ENCODE peak calls at places on chromosomes 1 and 21, in four cellular contexts. X, I, D and S are unnamed samples.

GRCh38 chr1:20899154-20899972 is 112.3 kb upstream of the HP1BP3 start:
- DNase-seq in X (no peak), I (no peak), D (no peak), S (no peak)

GRCh38 chr1:154749078-154749760 is 120.9 kb downstream of the KCNN3 start:
- DNase-seq in X (no peak), I (no peak), D (no peak), S (no peak)

GRCh38 chr1:164748253-164748899 is 189.4 kb downstream of the PBX1 start:
- DNase-seq in X (no peak), I (no peak), D (no peak), S (no peak)

GRCh38 chr1:226571901-226572300 is 23.3 kb downstream of the STUM start:
- DNase-seq in X (no peak), I (no peak), D (no peak), S (no peak)

GRCh38 chr1:209190591-209191241 is 392.8 kb upstream of the CAMK1G start:
- DNase-seq in X (no peak), I (peak), D (peak), S (peak)

GRCh38 chr1:94741510-94741909 is 78.6 kb upstream of the SLC44A3 start:
- DNase-seq in X (no peak), I (no peak), D (no peak), S (no peak)

GRCh38 chr1:206883160-206883559 is 14.1 kb upstream of the IL24 start:
- DNase-seq in X (no peak), I (no peak), D (no peak), S (no peak)

GRCh38 chr1:179230251-179230650 is 774 bp upstream of the ABL2 start:
- DNase-seq in X (no peak), I (no peak), D (no peak), S (no peak)

GRCh38 chr21:38376693-38377092 is 119.9 kb downstream of the KCNJ15 start:
- DNase-seq in X (no peak), I (no peak), D (no peak), S (no peak)

GRCh38 chr21:39083377-39084008 is 99.8 kb downstream of the PSMG1 start:
- DNase-seq in X (no peak), I (no peak), D (no peak), S (no peak)

GRCh38 chr1:168631671-168632400 is 55.4 kb downstream of the XCL1 start:
- DNase-seq in X (no peak), I (no peak), D (no peak), S (no peak)

GRCh38 chr21:44083631-44084291 is 23.4 kb upstream of the PWP2 start:
- DNase-seq in X (peak), I (no peak), D (peak), S (no peak)

GRCh38 chr1:212973899-212974298 is 23.6 kb downstream of the VASH2 start:
- DNase-seq in X (no peak), I (no peak), D (no peak), S (no peak)

GRCh38 chr1:31985430-31985829 is 28.2 kb upstream of the KHDRBS1 start:
- DNase-seq in X (no peak), I (no peak), D (no peak), S (no peak)

GRCh38 chr1:181150842-181151241 is 62.3 kb downstream of the IER5 start:
- DNase-seq in X (no peak), I (no peak), D (no peak), S (no peak)

GRCh38 chr1:1034438-1034759 is 14.5 kb downstream of the AGRN start:
- DNase-seq in X (no peak), I (no peak), D (no peak), S (no peak)

GRCh38 chr1:3939242-3940080 is 39.4 kb upstream of the C1orf174 start:
- DNase-seq in X (no peak), I (no peak), D (peak), S (no peak)

GRCh38 chr1:95126366-95126765 is 9.2 kb downstream of the TLCD4 start:
- DNase-seq in X (no peak), I (no peak), D (no peak), S (no peak)

GRCh38 chr1:115717541-115717940 is 51.0 kb downstream of the CASQ2 start:
- DNase-seq in X (no peak), I (peak), D (no peak), S (peak)

GRCh38 chr1:78762113-78762512 is 112.5 kb downstream of the IFI44 start:
- DNase-seq in X (no peak), I (no peak), D (no peak), S (no peak)

GRCh38 chr1:233269656-233270055 is 25.9 kb downstream of the PCNX2 start:
- DNase-seq in X (no peak), I (no peak), D (no peak), S (no peak)

GRCh38 chr1:17520473-17521319 is 18.8 kb upstream of the ARHGEF10L start:
- DNase-seq in X (no peak), I (no peak), D (no peak), S (no peak)

GRCh38 chr1:1600861-1601563 is 1.1 kb upstream of the FNDC10 start:
- DNase-seq in X (no peak), I (no peak), D (no peak), S (no peak)

GRCh38 chr1:54548389-54549044 is 489 bp downstream of the ACOT11 start:
- DNase-seq in X (no peak), I (no peak), D (no peak), S (no peak)

GRCh38 chr1:39105061-39105840 is 79.1 kb downstream of the NDUFS5 start:
- DNase-seq in X (peak), I (peak), D (peak), S (peak)

GRCh38 chr1:192543445-192543844 is 32.1 kb upstream of the RGS1 start:
- DNase-seq in X (no peak), I (no peak), D (no peak), S (no peak)

GRCh38 chr1:21261551-21262281 is 28.5 kb downstream of the ECE1 start:
- DNase-seq in X (no peak), I (no peak), D (peak), S (no peak)

GRCh38 chr1:77271851-77272250 is 10.0 kb upstream of the AK5 start:
- DNase-seq in X (no peak), I (no peak), D (no peak), S (no peak)

GRCh38 chr1:43267291-43267805 is 2.4 kb upstream of the TMEM125 start:
- DNase-seq in X (no peak), I (no peak), D (no peak), S (no peak)

GRCh38 chr1:168421399-168422004 is 122.3 kb downstream of the XCL2 start:
- DNase-seq in X (no peak), I (no peak), D (no peak), S (no peak)

GRCh38 chr1:1435094-1435903 is at the start of gene VWA1:
- DNase-seq in X (peak), I (peak), D (peak), S (peak)

GRCh38 chr1:87115317-87115885 is 201.0 kb downstream of the HS2ST1 start:
- DNase-seq in X (no peak), I (no peak), D (no peak), S (no peak)

GRCh38 chr1:196355206-196355786 is 252.9 kb downstream of the KCNT2 start:
- DNase-seq in X (no peak), I (no peak), D (no peak), S (no peak)

GRCh38 chr1:183318433-183318832 is 99.7 kb downstream of the NMNAT2 start:
- DNase-seq in X (no peak), I (peak), D (peak), S (peak)